ENCODE peak calls at places on chromosomes 1 and 21, in eight cellular contexts. I is astrocyte of the spinal cord, Y is epithelial cell of esophagus, E is fibroblast of lung, S is K562, C is MM.1S, W is HFF-Myc, U is NB4. P is an unnamed sample.

GRCh38 chr1:96987186-96987703 is 265.7 kb downstream of the PTBP2 start:
- DNase-seq in I (no peak), Y (peak), E (no peak), S (no peak), C (no peak), W (no peak), U (no peak), P (no peak)

GRCh38 chr21:42837421-42838211 is 41.7 kb downstream of the WDR4 start:
- DNase-seq in I (no peak), Y (no peak), E (no peak), S (peak), C (no peak), W (no peak), U (no peak), P (no peak)

GRCh38 chr1:87120779-87121178 is 206.3 kb downstream of the HS2ST1 start:
- DNase-seq in I (no peak), Y (no peak), E (no peak), S (peak), C (no peak), W (no peak), U (peak), P (no peak)

GRCh38 chr1:197285526-197286217 is 17.6 kb downstream of the CRB1 start:
- DNase-seq in I (no peak), Y (peak), E (no peak), S (no peak), C (no peak), W (no peak), U (no peak), P (no peak)

GRCh38 chr1:37892151-37893047 is 33.0 kb upstream of the MTF1 start:
- DNase-seq in I (no peak), Y (peak), E (peak), S (no peak), C (no peak), W (no peak), U (peak), P (no peak)

GRCh38 chr21:34319585-34319984 is 44.2 kb upstream of the KCNE2 start:
- DNase-seq in I (no peak), Y (no peak), E (no peak), S (no peak), C (no peak), W (no peak), U (no peak), P (no peak)

GRCh38 chr1:96487961-96488360 is 233.6 kb upstream of the PTBP2 start:
- DNase-seq in I (peak), Y (peak), E (peak), S (no peak), C (no peak), W (no peak), U (no peak), P (no peak)

GRCh38 chr1:92883297-92883696 is 51.5 kb downstream of the RPL5 start:
- DNase-seq in I (no peak), Y (no peak), E (no peak), S (no peak), C (no peak), W (no peak), U (peak), P (no peak)

GRCh38 chr1:37476460-37477197 is 2.2 kb downstream of the ZC3H12A start:
- DNase-seq in I (peak), Y (peak), E (peak), S (no peak), C (no peak), W (no peak), U (no peak), P (no peak)

GRCh38 chr1:167432780-167433179 is 85.5 kb downstream of the CD247 start:
- DNase-seq in I (no peak), Y (no peak), E (no peak), S (no peak), C (no peak), W (no peak), U (no peak), P (no peak)

GRCh38 chr1:19400189-19400588 is 85.2 kb downstream of the CAPZB start:
- DNase-seq in I (peak), Y (no peak), E (no peak), S (no peak), C (no peak), W (no peak), U (no peak), P (no peak)

GRCh38 chr1:201649776-201650607 is 111.1 kb downstream of the NAV1 start:
- DNase-seq in I (peak), Y (peak), E (peak), S (peak), C (no peak), W (no peak), U (no peak), P (peak)

GRCh38 chr1:167273027-167273800 is 52.5 kb downstream of the POU2F1 start:
- DNase-seq in I (peak), Y (peak), E (peak), S (no peak), C (no peak), W (peak), U (peak), P (no peak)

GRCh38 chr1:4034318-4034887 is 134.3 kb upstream of the C1orf174 start:
- DNase-seq in I (no peak), Y (no peak), E (no peak), S (no peak), C (no peak), W (no peak), U (no peak), P (no peak)

GRCh38 chr1:17588048-17588781 is 48.7 kb downstream of the ARHGEF10L start:
- DNase-seq in I (peak), Y (peak), E (peak), S (no peak), C (no peak), W (peak), U (peak), P (no peak)

GRCh38 chr1:24805534-24806301 is 60.5 kb downstream of the CLIC4 start:
- DNase-seq in I (peak), Y (peak), E (peak), S (no peak), C (no peak), W (peak), U (peak), P (no peak)

GRCh38 chr1:170698711-170699275 is 34.9 kb downstream of the PRRX1 start:
- DNase-seq in I (peak), Y (no peak), E (peak), S (no peak), C (no peak), W (no peak), U (no peak), P (no peak)

DNA sequence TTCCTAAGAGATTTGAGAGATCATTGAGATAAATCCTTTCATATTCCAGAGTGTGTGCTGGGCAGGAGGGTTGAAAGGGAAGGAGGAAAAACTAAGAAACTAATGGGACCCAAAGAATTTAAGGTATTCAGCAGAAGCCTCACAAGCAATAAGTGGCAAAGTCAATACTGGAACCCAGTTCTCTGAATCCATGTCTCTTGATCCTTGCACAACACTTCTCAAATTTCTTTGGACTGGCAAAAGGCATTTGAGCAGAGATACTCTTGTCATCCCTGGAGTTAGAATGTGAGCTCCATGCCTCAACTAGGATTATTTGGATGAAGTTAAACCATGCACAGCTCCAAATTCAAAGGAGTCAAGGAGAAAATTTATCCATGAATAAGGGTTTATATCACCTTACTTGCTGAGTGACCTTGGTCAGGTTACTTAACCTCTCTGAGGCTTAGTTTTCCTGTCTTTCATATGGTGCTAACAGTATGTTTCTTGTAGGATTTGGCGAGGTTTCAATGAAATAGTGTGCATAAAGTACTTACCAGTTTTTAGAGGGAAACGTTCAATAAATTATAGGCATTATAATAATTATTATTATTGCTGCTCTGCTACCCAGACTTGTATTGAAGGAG is 124.8 kb upstream of the JUN start:
- DNase-seq in I (no peak), Y (no peak), E (no peak), S (no peak), C (no peak), W (no peak), U (no peak), P (no peak)
- TF ChIP-seq CTCF in I (no peak), Y (no peak), E (no peak), S (no peak), C (no peak), W (no peak), U (no peak), P (no peak)

GRCh38 chr1:22142315-22143064 is 407 bp downstream of the WNT4 start:
- DNase-seq in I (peak), Y (peak), E (no peak), S (peak), C (no peak), W (no peak), U (no peak), P (peak)

GRCh38 chr1:22141493-22141892 is 1.4 kb downstream of the WNT4 start:
- DNase-seq in I (no peak), Y (no peak), E (no peak), S (no peak), C (no peak), W (no peak), U (no peak), P (no peak)

GRCh38 chr1:22141948-22142314 is 966 bp downstream of the WNT4 start:
- DNase-seq in I (no peak), Y (no peak), E (no peak), S (no peak), C (no peak), W (no peak), U (no peak), P (no peak)

GRCh38 chr1:22143586-22144033 is 713 bp upstream of the WNT4 start:
- DNase-seq in I (no peak), Y (no peak), E (no peak), S (no peak), C (no peak), W (no peak), U (no peak), P (no peak)

GRCh38 chr1:22143065-22143514 is at the start of gene WNT4:
- DNase-seq in I (no peak), Y (peak), E (no peak), S (peak), C (peak), W (no peak), U (no peak), P (peak)
- TF ChIP-seq CTCF in I (no peak), Y (no peak), E (no peak), S (peak), C (no peak), W (no peak), U (no peak), P (peak)

GRCh38 chr1:228037401-228038386 is 30.9 kb downstream of the WNT3A start:
- DNase-seq in I (no peak), Y (peak), E (no peak), S (no peak), C (no peak), W (no peak), U (no peak), P (peak)
- TF ChIP-seq CTCF in I (no peak), Y (no peak), E (no peak), S (no peak), C (no peak), W (no peak), U (no peak), P (no peak)

GRCh38 chr1:57337623-57338022 is 86.2 kb downstream of the DAB1 start:
- DNase-seq in I (no peak), Y (no peak), E (no peak), S (no peak), C (no peak), W (no peak), U (no peak), P (no peak)

GRCh38 chr1:57336793-57337192 is 87.1 kb downstream of the DAB1 start:
- DNase-seq in I (no peak), Y (no peak), E (no peak), S (no peak), C (no peak), W (no peak), U (no peak), P (no peak)

GRCh38 chr1:57341721-57342120 is 82.1 kb downstream of the DAB1 start:
- DNase-seq in I (no peak), Y (no peak), E (no peak), S (no peak), C (no peak), W (no peak), U (no peak), P (no peak)

GRCh38 chr1:57345916-57346315 is 77.9 kb downstream of the DAB1 start:
- DNase-seq in I (no peak), Y (no peak), E (no peak), S (no peak), C (peak), W (no peak), U (no peak), P (no peak)

GRCh38 chr1:57340361-57341192 is 83.3 kb downstream of the DAB1 start:
- DNase-seq in I (no peak), Y (peak), E (no peak), S (no peak), C (no peak), W (no peak), U (no peak), P (no peak)
- TF ChIP-seq CTCF in I (no peak), Y (peak), E (no peak), S (no peak), C (no peak), W (no peak), U (no peak), P (no peak)

GRCh38 chr1:50603274-50604271 is 180.3 kb upstream of the DMRTA2 start:
- DNase-seq in I (peak), Y (peak), E (peak), S (no peak), C (no peak), W (peak), U (peak), P (no peak)

GRCh38 chr1:50610563-50610962 is 187.3 kb upstream of the DMRTA2 start:
- DNase-seq in I (no peak), Y (peak), E (no peak), S (no peak), C (peak), W (no peak), U (no peak), P (no peak)

GRCh38 chr1:50604580-50604979 is 181.3 kb upstream of the DMRTA2 start:
- DNase-seq in I (no peak), Y (no peak), E (no peak), S (no peak), C (no peak), W (no peak), U (no peak), P (no peak)

GRCh38 chr1:50609508-50609907 is 186.3 kb upstream of the DMRTA2 start:
- DNase-seq in I (no peak), Y (no peak), E (no peak), S (no peak), C (no peak), W (no peak), U (no peak), P (no peak)

DNA sequence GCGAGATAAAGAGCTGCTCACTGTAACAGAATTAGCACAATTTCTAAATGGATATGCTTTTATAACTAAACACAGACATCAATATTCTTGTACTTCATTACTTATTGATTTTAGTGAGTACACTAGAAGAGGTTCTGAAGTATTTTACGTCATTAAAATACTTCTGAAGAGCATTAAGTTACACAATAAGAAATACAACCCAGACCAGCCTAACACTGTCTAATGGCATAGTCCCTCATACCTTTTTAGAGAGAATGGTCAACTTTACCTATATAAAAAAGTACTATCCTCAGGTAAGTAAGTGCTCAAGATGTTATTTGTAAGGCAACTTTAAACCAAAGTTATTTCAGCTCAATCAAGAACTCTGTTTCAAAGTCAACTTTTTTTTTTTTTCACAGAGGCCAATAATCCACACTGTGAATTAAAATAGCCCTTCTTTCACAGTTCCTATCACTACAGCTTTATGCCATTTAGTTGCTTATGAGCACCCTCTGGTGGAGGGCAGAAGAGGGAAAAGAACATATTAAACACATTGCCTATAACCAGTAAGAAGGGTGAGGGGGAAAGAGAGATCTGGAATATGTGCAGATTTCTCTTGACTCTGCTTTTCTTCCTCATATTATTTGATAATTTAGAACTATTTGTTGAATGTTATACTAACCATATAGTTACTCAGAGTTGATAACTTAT is 182.1 kb upstream of the DMRTA2 start:
- DNase-seq in I (peak), Y (peak), E (peak), S (peak), C (no peak), W (peak), U (peak), P (peak)
- TF ChIP-seq CTCF in I (peak), Y (peak), E (peak), S (peak), C (peak), W (peak), U (peak), P (peak)

DNA sequence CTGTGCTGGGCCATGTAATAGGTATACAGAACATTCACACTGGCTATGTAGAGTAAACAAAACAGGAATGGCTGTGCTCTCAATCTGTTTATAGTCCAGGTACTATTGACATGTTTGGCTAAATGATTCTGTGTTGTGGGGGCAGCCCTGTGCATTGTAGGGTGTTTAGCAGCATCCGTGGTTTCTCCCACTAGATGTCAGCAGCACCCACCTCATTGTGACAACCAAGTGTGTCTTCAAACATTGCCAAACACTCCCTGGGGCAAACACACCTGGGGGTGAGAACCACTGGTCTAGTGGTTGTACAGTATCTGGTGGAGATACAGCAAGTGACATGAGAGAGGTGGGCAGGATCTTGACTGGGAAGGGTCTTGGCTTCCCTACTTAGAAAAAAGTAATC is 80.4 kb upstream of the SPATA6 start:
- DNase-seq in I (no peak), Y (peak), E (no peak), S (no peak), C (peak), W (no peak), U (peak), P (no peak)
- TF ChIP-seq CTCF in I (peak), Y (peak), E (peak), S (no peak), C (peak), W (peak), U (peak), P (no peak)

DNA sequence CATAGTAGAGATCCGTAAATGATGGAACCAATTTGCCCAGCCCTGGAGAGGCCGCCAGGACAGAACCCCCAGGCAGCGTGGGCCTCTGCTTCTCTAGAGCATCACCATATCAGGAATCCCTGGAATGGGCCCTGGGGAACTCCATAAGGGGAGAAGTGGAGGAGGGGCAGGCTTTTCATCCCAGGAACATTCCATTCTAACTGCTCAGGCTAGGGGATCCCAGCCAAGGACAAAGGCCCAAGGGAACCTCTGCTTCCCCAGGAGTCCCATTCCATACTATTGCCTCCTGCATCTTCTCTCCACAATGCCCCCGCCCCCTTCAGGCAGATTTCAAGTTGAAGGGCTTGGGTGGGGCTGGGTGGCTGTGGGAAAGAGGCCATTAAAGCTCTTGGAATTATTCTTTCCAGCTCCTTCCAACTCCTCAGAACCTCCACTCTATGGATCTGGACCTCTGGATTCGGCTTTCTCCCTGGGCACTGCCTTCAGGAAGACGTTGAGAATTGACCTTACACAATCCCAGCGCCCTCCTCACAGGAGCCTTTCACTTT is 6.0 kb downstream of the TRNP1 start:
- DNase-seq in I (peak), Y (peak), E (peak), S (no peak), C (no peak), W (peak), U (no peak), P (peak)
- TF ChIP-seq CTCF in I (peak), Y (no peak), E (peak), S (no peak), C (no peak), W (peak), U (no peak), P (no peak)

GRCh38 chr1:168714012-168714411 is 15.0 kb downstream of the DPT start:
- DNase-seq in I (no peak), Y (peak), E (no peak), S (no peak), C (no peak), W (no peak), U (no peak), P (no peak)

GRCh38 chr1:168706376-168706995 is 22.5 kb downstream of the DPT start:
- DNase-seq in I (peak), Y (no peak), E (no peak), S (no peak), C (no peak), W (no peak), U (no peak), P (no peak)

GRCh38 chr1:168709407-168709891 is 19.6 kb downstream of the DPT start:
- DNase-seq in I (peak), Y (peak), E (peak), S (no peak), C (no peak), W (peak), U (no peak), P (no peak)

GRCh38 chr1:168708698-168709406 is 20.2 kb downstream of the DPT start:
- DNase-seq in I (no peak), Y (no peak), E (no peak), S (no peak), C (no peak), W (no peak), U (no peak), P (no peak)

GRCh38 chr1:168709896-168710305 is 19.1 kb downstream of the DPT start:
- DNase-seq in I (peak), Y (peak), E (peak), S (no peak), C (no peak), W (peak), U (peak), P (no peak)
- TF ChIP-seq CTCF in I (no peak), Y (no peak), E (no peak), S (no peak), C (no peak), W (no peak), U (no peak), P (no peak)

P was measured in endothelial cell.